ENCODE peak calls at places on chromosomes 5 and 9, in seven cellular contexts. K is SW480; I is hypothalamus; G is effector memory CD4-positive, alpha-beta T cell; D is NCI-H460; U is astrocyte of the spinal cord; J is fibroblast of the conjunctiva. E is an unnamed sample.

GRCh38 chr5:74483001-74483400 is 157.5 kb downstream of the ENC1 start:
- DNase-seq in K (no peak), I (no peak), G (no peak), D (no peak), U (no peak), J (no peak), E (no peak)

GRCh38 chr9:105257767-105258166 is 13.3 kb downstream of the SLC44A1 start:
- DNase-seq in K (no peak), I (no peak), G (no peak), D (no peak), U (no peak), J (no peak), E (no peak)

GRCh38 chr5:26791433-26791832 is 247.0 kb downstream of the CDH9 start:
- DNase-seq in K (no peak), I (no peak), G (no peak), D (no peak), U (peak; percentile 41), J (no peak), E (no peak)

GRCh38 chr5:1255081-1255561 is 29.9 kb downstream of the SLC6A18 start:
- DNase-seq in K (no peak), I (no peak), G (peak; percentile 34), D (no peak), U (no peak), J (no peak), E (no peak)

GRCh38 chr5:39570418-39571027 is 145.7 kb upstream of the DAB2 start:
- DNase-seq in K (peak; percentile 28), I (no peak), G (no peak), D (peak; percentile 44), U (peak; percentile 61), J (peak; percentile 39), E (peak; percentile 31)

GRCh38 chr9:112489876-112490661 is 3.4 kb downstream of the KIAA1958 start:
- DNase-seq in K (no peak), I (no peak), G (no peak), D (no peak), U (no peak), J (no peak), E (no peak)

GRCh38 chr9:35651964-35652828 is 1.5 kb upstream of the SIT1 start:
- DNase-seq in K (peak; percentile 39), I (no peak), G (no peak), D (no peak), U (peak; percentile 17), J (no peak), E (no peak)

GRCh38 chr9:137058651-137059234 is 4.9 kb upstream of the ENTPD2 start:
- DNase-seq in K (no peak), I (no peak), G (no peak), D (no peak), U (no peak), J (no peak), E (no peak)

GRCh38 chr9:121700165-121700830 is 48.9 kb downstream of the DAB2IP start:
- DNase-seq in K (no peak), I (peak; percentile 50), G (no peak), D (peak; percentile 41), U (peak; percentile 49), J (no peak), E (no peak)

GRCh38 chr9:126450537-126451205 is 124.0 kb downstream of the MVB12B start:
- DNase-seq in K (no peak), I (no peak), G (no peak), D (no peak), U (no peak), J (no peak), E (no peak)

GRCh38 chr5:109589983-109590382 is 99.7 kb upstream of the MAN2A1 start:
- DNase-seq in K (peak; percentile 9), I (no peak), G (peak; percentile 0), D (no peak), U (no peak), J (no peak), E (no peak)

GRCh38 chr9:133683494-133684460 is 47.6 kb downstream of the DBH start:
- DNase-seq in K (no peak), I (no peak), G (peak; percentile 45), D (no peak), U (no peak), J (no peak), E (no peak)

GRCh38 chr5:13973724-13974123 is 29.2 kb upstream of the DNAH5 start:
- DNase-seq in K (no peak), I (no peak), G (no peak), D (no peak), U (no peak), J (no peak), E (no peak)

GRCh38 chr9:20684865-20685696 is 1.0 kb downstream of the FOCAD start:
- DNase-seq in K (no peak), I (no peak), G (no peak), D (peak; percentile 12), U (peak; percentile 75), J (peak; percentile 55), E (no peak)

GRCh38 chr5:122403965-122404364 is 91.9 kb downstream of the SNCAIP start:
- DNase-seq in K (no peak), I (no peak), G (no peak), D (no peak), U (no peak), J (no peak), E (no peak)

GRCh38 chr5:10563132-10563939 is 534 bp upstream of the ANKRD33B start:
- DNase-seq in K (peak; percentile 36), I (no peak), G (peak; percentile 37), D (no peak), U (no peak), J (no peak), E (no peak)

GRCh38 chr5:167514461-167514860 is 777.0 kb upstream of the WWC1 start:
- DNase-seq in K (no peak), I (no peak), G (no peak), D (no peak), U (no peak), J (no peak), E (no peak)

GRCh38 chr5:126988021-126988569 is 42.3 kb downstream of the MARCHF3 start:
- DNase-seq in K (no peak), I (no peak), G (no peak), D (no peak), U (no peak), J (no peak), E (no peak)

GRCh38 chr5:180599981-180600553 is 8.8 kb upstream of the SCGB3A1 start:
- DNase-seq in K (no peak), I (no peak), G (no peak), D (no peak), U (no peak), J (no peak), E (no peak)

GRCh38 chr9:113331780-113332179 is 8.3 kb downstream of the WDR31 start:
- DNase-seq in K (no peak), I (no peak), G (no peak), D (no peak), U (no peak), J (no peak), E (no peak)

GRCh38 chr5:130978475-130978874 is 186.6 kb downstream of the HINT1 start:
- DNase-seq in K (no peak), I (no peak), G (no peak), D (no peak), U (no peak), J (peak; percentile 3), E (no peak)

GRCh38 chr5:68652507-68652906 is 437.0 kb downstream of the PIK3R1 start:
- DNase-seq in K (no peak), I (no peak), G (no peak), D (no peak), U (peak; percentile 5), J (peak; percentile 74), E (no peak)

GRCh38 chr5:89397096-89397495 is 514.1 kb upstream of the MEF2C start:
- DNase-seq in K (peak; percentile 1), I (no peak), G (no peak), D (no peak), U (no peak), J (no peak), E (no peak)

GRCh38 chr9:16182784-16183183 is 629.9 kb downstream of the CCDC171 start:
- DNase-seq in K (no peak), I (no peak), G (no peak), D (no peak), U (no peak), J (no peak), E (no peak)

E was measured in smooth muscle cell of the brain vasculature.